ENCODE peak calls at places on chromosomes 5 and 9, in five cellular contexts. D, R, L, A and N are unnamed samples.

GRCh38 chr5:59770953-59771352 is 122.6 kb downstream of the PDE4D start:
- DNase-seq in D (no peak), R (no peak), A (no peak), L (no peak), N (no peak)

GRCh38 chr9:21836437-21837161 is 34.2 kb downstream of the MTAP start:
- DNase-seq in R (no peak), D (peak), L (peak), A (no peak), N (peak)

GRCh38 chr5:139745121-139745799 is 50.3 kb upstream of the PSD2 start:
- DNase-seq in A (no peak), L (peak), R (peak), D (peak), N (peak)

GRCh38 chr5:8176101-8176693 is 307.2 kb downstream of the MTRR start:
- DNase-seq in A (no peak), D (no peak), L (no peak), R (peak), N (no peak)

GRCh38 chr5:57676228-57677098 is 193.9 kb upstream of the ACTBL2 start:
- DNase-seq in A (no peak), D (peak), R (no peak), L (no peak), N (peak)

GRCh38 chr5:159786901-159787691 is 129.2 kb upstream of the ADRA1B start:
- DNase-seq in D (peak), A (no peak), R (no peak), L (peak), N (peak)

GRCh38 chr9:121360975-121361374 is 9.1 kb downstream of the STOM start:
- DNase-seq in R (no peak), D (peak), L (peak), A (no peak), N (peak)

GRCh38 chr9:32811251-32811650 is 27.9 kb downstream of the TMEM215 start:
- DNase-seq in A (no peak), L (no peak), R (no peak), D (no peak), N (no peak)

GRCh38 chr9:137234055-137234697 is 3.5 kb downstream of the SLC34A3 start:
- DNase-seq in L (no peak), R (peak), D (no peak), A (no peak), N (no peak)